ENCODE peak calls at places on chromosomes 1 and 21, in four cellular contexts. F, Q, Z and T are unnamed samples.

GRCh38 chr1:209576798-209577197 is 6.7 kb upstream of the CAMK1G start:
- DNase-seq in Z (peak; percentile 27), Q (peak; percentile 73), F (peak; percentile 84), T (no peak)

GRCh38 chr1:246961939-246962373 is 30.2 kb upstream of the AHCTF1 start:
- DNase-seq in Q (peak; percentile 64), Z (no peak), F (no peak), T (no peak)

GRCh38 chr1:91787946-91788345 is 98.0 kb downstream of the TGFBR3 start:
- DNase-seq in F (no peak), Q (no peak), Z (no peak), T (no peak)

GRCh38 chr1:87150143-87150542 is 178.5 kb upstream of the LMO4 start:
- DNase-seq in F (no peak), Z (no peak), Q (no peak), T (no peak)

GRCh38 chr1:7236844-7237515 is 451.7 kb downstream of the CAMTA1 start:
- DNase-seq in Q (no peak), Z (no peak), F (no peak), T (no peak)

GRCh38 chr1:112793631-112794565 is 78.8 kb upstream of the PPM1J start:
- DNase-seq in F (no peak), Z (no peak), Q (peak; percentile 65), T (no peak)

GRCh38 chr1:203911806-203912205 is 50.4 kb downstream of the SNRPE start:
- DNase-seq in Z (no peak), Q (peak; percentile 61), F (no peak), T (no peak)

GRCh38 chr1:84298336-84298687 is 3.2 kb upstream of the SAMD13 start:
- DNase-seq in F (peak; percentile 45), Q (peak; percentile 72), Z (peak; percentile 10), T (no peak)

GRCh38 chr1:226863446-226863845 is 7.0 kb upstream of the PSEN2 start:
- DNase-seq in Z (no peak), F (no peak), Q (peak; percentile 49), T (no peak)

GRCh38 chr1:57874426-57874825 is 450.6 kb upstream of the DAB1 start:
- DNase-seq in F (no peak), Q (no peak), Z (no peak), T (no peak)

GRCh38 chr1:40983286-40983685 is 3.8 kb downstream of the CTPS1 start:
- DNase-seq in F (no peak), Z (no peak), Q (no peak), T (no peak)

GRCh38 chr1:58829861-58830260 is 46.0 kb upstream of the JUN start:
- DNase-seq in Q (no peak), F (no peak), Z (no peak), T (no peak)

GRCh38 chr21:42837421-42838211 is 41.7 kb downstream of the WDR4 start:
- DNase-seq in Q (no peak), F (no peak), Z (no peak), T (no peak)

GRCh38 chr1:244046907-244047738 is 4.0 kb upstream of the ZBTB18 start:
- DNase-seq in F (no peak), Z (no peak), Q (peak; percentile 33), T (no peak)

GRCh38 chr1:228975238-228975929 is 240.1 kb downstream of the RHOU start:
- DNase-seq in Q (no peak), Z (no peak), F (no peak), T (no peak)

GRCh38 chr1:118659646-118660045 is 328.5 kb downstream of the TBX15 start:
- DNase-seq in F (no peak), Q (no peak), Z (no peak), T (no peak)

GRCh38 chr1:169550294-169550693 is 36.0 kb downstream of the F5 start:
- DNase-seq in Q (peak; percentile 68), Z (no peak), F (no peak), T (no peak)

GRCh38 chr1:164664127-164664526 is 105.1 kb downstream of the PBX1 start:
- DNase-seq in Z (no peak), Q (no peak), F (no peak), T (no peak)

GRCh38 chr21:39616373-39616772 is 3.6 kb downstream of the B3GALT5 start:
- DNase-seq in F (no peak), Q (no peak), Z (no peak), T (no peak)

GRCh38 chr21:20591294-20591693 is 406.9 kb upstream of the NCAM2 start:
- DNase-seq in Z (no peak), Q (no peak), F (no peak), T (no peak)

GRCh38 chr1:108708726-108709660 is 3.7 kb upstream of the FNDC7 start:
- DNase-seq in Z (no peak), Q (peak; percentile 59), F (no peak), T (no peak)

GRCh38 chr1:235327559-235328270 is at the start of gene ARID4B:
- DNase-seq in F (no peak), Q (no peak), Z (peak; percentile 31), T (peak; percentile 56)

GRCh38 chr1:9004731-9005708 is 21.2 kb downstream of the SLC2A7 start:
- DNase-seq in Z (peak; percentile 40), F (peak; percentile 71), Q (peak; percentile 89), T (peak; percentile 30)

GRCh38 chr1:167943541-167943940 is 6.7 kb upstream of the MPC2 start:
- DNase-seq in Z (no peak), F (no peak), Q (no peak), T (no peak)

GRCh38 chr21:43972850-43973633 is 39.1 kb upstream of the TRAPPC10 start:
- DNase-seq in F (no peak), Q (no peak), Z (no peak), T (no peak)

GRCh38 chr1:19921310-19921709 is 2.1 kb downstream of the PLA2G2E start:
- DNase-seq in F (no peak), Q (no peak), Z (no peak), T (no peak)

GRCh38 chr1:201763439-201764140 is 65.4 kb upstream of the IPO9 start:
- DNase-seq in F (no peak), Z (no peak), Q (peak; percentile 80), T (no peak)

GRCh38 chr1:20284046-20284445 is 6.6 kb upstream of the VWA5B1 start:
- DNase-seq in Q (no peak), Z (no peak), F (no peak), T (no peak)

GRCh38 chr1:86616871-86617270 is 70.0 kb downstream of the CLCA4 start:
- DNase-seq in Q (no peak), F (no peak), Z (no peak), T (no peak)

GRCh38 chr1:205030916-205031315 is 12.1 kb upstream of the CNTN2 start:
- DNase-seq in Z (no peak), F (no peak), Q (no peak), T (no peak)

GRCh38 chr1:156929596-156930238 is 9.3 kb downstream of the LRRC71 start:
- DNase-seq in Z (no peak), F (no peak), Q (no peak), T (no peak)

GRCh38 chr1:160374291-160374690 is 7.4 kb downstream of the NHLH1 start:
- DNase-seq in Z (no peak), Q (no peak), F (no peak), T (no peak)

GRCh38 chr1:11790880-11791715 is 14.7 kb downstream of the MTHFR start:
- DNase-seq in F (peak; percentile 97), Q (peak; percentile 97), Z (peak; percentile 93), T (peak; percentile 40)

GRCh38 chr1:172960454-172961208 is 90.1 kb downstream of the TNFSF18 start:
- DNase-seq in Z (no peak), Q (no peak), F (no peak), T (no peak)

GRCh38 chr1:147062951-147063350 is 109.3 kb downstream of the PRKAB2 start:
- DNase-seq in F (no peak), Z (no peak), Q (peak; percentile 20), T (no peak)

GRCh38 chr1:235532350-235532749 is 28.1 kb upstream of the B3GALNT2 start:
- DNase-seq in Q (peak; percentile 35), F (no peak), Z (no peak), T (no peak)

GRCh38 chr21:44872568-44873355 is 728 bp downstream of the PTTG1IP start:
- DNase-seq in Z (peak; percentile 23), Q (peak; percentile 47), F (peak; percentile 46), T (no peak)

GRCh38 chr1:200535605-200536004 is 84.9 kb downstream of the KIF14 start:
- DNase-seq in Q (peak; percentile 25), F (no peak), Z (no peak), T (no peak)

GRCh38 chr1:218431476-218431875 is 86.3 kb downstream of the TGFB2 start:
- DNase-seq in F (no peak), Q (no peak), Z (no peak), T (no peak)
- H3K4me3 ChIP-seq in F (no peak overlapping the region), Q (no peak overlapping the region), Z (no peak overlapping the region), T (no peak overlapping the region)

GRCh38 chr1:27627051-27627450 is 7.9 kb downstream of the FGR start:
- DNase-seq in F (no peak), Q (no peak), Z (no peak), T (no peak)

GRCh38 chr1:27626031-27626935 is 8.7 kb downstream of the FGR start:
- DNase-seq in Z (no peak), F (no peak), Q (peak; percentile 18), T (no peak)

GRCh38 chr1:27622828-27623227 is 12.2 kb downstream of the FGR start:
- DNase-seq in Q (no peak), F (no peak), Z (no peak), T (no peak)

GRCh38 chr1:27623327-27624212 is 11.4 kb downstream of the FGR start:
- DNase-seq in F (no peak), Q (no peak), Z (no peak), T (no peak)

DNA sequence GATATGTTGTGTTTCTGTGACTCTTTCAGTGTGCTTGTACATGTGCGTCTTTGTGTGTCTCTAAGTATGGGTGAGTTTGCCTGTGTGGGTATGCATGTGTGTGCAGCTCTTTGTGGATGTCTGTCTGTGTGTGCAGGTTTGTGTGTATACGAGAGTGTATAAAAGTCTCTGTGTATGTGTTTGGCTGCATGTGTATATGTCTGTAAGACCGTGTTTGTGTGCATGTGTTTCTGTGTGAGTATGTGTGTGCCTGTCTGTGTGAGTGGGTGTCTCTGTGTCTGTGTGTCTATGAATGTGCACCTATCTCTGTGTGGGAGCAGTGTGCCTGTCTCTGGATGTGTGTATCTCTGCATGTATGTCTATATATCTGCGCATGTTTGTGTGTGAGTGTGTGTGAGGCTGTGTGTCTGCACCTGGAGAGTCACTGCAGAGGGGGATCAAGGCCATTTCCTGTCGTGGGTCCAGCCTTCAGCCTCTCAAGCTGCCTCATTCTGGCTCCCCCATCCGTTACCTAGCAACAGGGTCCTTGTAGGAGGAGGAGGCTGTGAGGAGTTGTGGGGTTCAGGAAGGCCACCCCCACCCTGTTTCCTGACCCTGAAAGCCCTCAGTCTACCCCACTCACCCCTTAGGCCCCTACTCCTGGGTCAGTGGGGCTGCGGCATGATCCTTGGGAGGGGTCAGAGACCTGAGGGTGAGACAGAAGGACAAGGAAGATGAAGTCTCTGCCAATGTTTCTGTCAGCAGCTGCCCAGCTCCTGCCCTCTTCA is 10.3 kb downstream of the FGR start:
- DNase-seq in Q (no peak), Z (no peak), F (no peak), T (no peak)
- H3K4me3 ChIP-seq in Q (no peak overlapping the region), Z (no peak overlapping the region), F (no peak overlapping the region), T (peak overlapping the region; percentile 16)

GRCh38 chr1:63330331-63330916 is 8.1 kb downstream of the FOXD3 start:
- DNase-seq in Z (no peak), Q (no peak), F (no peak), T (no peak)
- H3K4me3 ChIP-seq in Z (no peak overlapping the region), Q (no peak overlapping the region), F (no peak overlapping the region), T (no peak overlapping the region)

GRCh38 chr1:37476087-37476452 is 1.7 kb downstream of the ZC3H12A start:
- DNase-seq in F (no peak), Q (no peak), Z (no peak), T (no peak)
- H3K4me3 ChIP-seq in F (peak overlapping the region; percentile 98), Q (no peak overlapping the region), Z (peak overlapping the region; percentile 80), T (peak overlapping the region; percentile 85)